ENCODE peak calls at places on chromosomes 16 and 17, in ten cellular contexts. One of them, this sample, is unnamed.

GRCh38 chr17:33976816-33977215 is 278.3 kb upstream of the CCL2 start:
- DNase-seq in anterior cingulate cortex: no peak
- DNase-seq in T-helper 9 cell: no peak
- DNase-seq in mucosa of descending colon: no peak
- DNase-seq in transverse colon: no peak
- DNase-seq in activated T-cell treated with anti-CD3 and anti-CD28 coated beads for 1 hour: no peak
- DNase-seq in germinal center: no peak
- DNase-seq in osteoblast: no peak
- DNase-seq in Kasumi-1: no peak
- DNase-seq in stimulated activated naive B cell treated with anti-CD40 and anti-IgM and Interleukin-4, amounts not matched to agents 10 μg/mL and 1 μg/mL and 100 μg/mL, for 72 hours: no peak
- DNase-seq in this sample: no peak

GRCh38 chr17:48250949-48251348 is 143.4 kb downstream of the SNX11 start:
- DNase-seq in stimulated activated naive B cell treated with anti-CD40 and anti-IgM and Interleukin-4, amounts not matched to agents 10 μg/mL and 1 μg/mL and 100 μg/mL, for 72 hours: no peak
- DNase-seq in T-helper 9 cell: no peak
- DNase-seq in activated T-cell treated with anti-CD3 and anti-CD28 coated beads for 1 hour: no peak
- DNase-seq in Kasumi-1: no peak
- DNase-seq in transverse colon: no peak
- DNase-seq in mucosa of descending colon: no peak
- DNase-seq in anterior cingulate cortex: no peak
- DNase-seq in osteoblast: no peak
- DNase-seq in germinal center: no peak
- DNase-seq in this sample: no peak

GRCh38 chr17:77779711-77780539 is 178.6 kb upstream of the TNRC6C start:
- DNase-seq in transverse colon: no peak
- DNase-seq in stimulated activated naive B cell treated with anti-CD40 and anti-IgM and Interleukin-4, amounts not matched to agents 10 μg/mL and 1 μg/mL and 100 μg/mL, for 72 hours: no peak
- DNase-seq in anterior cingulate cortex: peak; percentile 32
- DNase-seq in T-helper 9 cell: no peak
- DNase-seq in osteoblast: peak; percentile 89
- DNase-seq in activated T-cell treated with anti-CD3 and anti-CD28 coated beads for 1 hour: no peak
- DNase-seq in mucosa of descending colon: no peak
- DNase-seq in germinal center: no peak
- DNase-seq in Kasumi-1: no peak
- DNase-seq in this sample: no peak

GRCh38 chr17:17750881-17751280 is 69.6 kb downstream of the RAI1 start:
- DNase-seq in osteoblast: peak; percentile 77
- DNase-seq in Kasumi-1: peak; percentile 62
- DNase-seq in transverse colon: peak; percentile 29
- DNase-seq in anterior cingulate cortex: no peak
- DNase-seq in activated T-cell treated with anti-CD3 and anti-CD28 coated beads for 1 hour: no peak
- DNase-seq in stimulated activated naive B cell treated with anti-CD40 and anti-IgM and Interleukin-4, amounts not matched to agents 10 μg/mL and 1 μg/mL and 100 μg/mL, for 72 hours: peak; percentile 47
- DNase-seq in mucosa of descending colon: peak; percentile 44
- DNase-seq in T-helper 9 cell: peak; percentile 4
- DNase-seq in germinal center: peak; percentile 79
- DNase-seq in this sample: no peak

GRCh38 chr17:21081967-21082366 is 39.2 kb upstream of the USP22 start:
- DNase-seq in T-helper 9 cell: no peak
- DNase-seq in anterior cingulate cortex: no peak
- DNase-seq in germinal center: no peak
- DNase-seq in Kasumi-1: no peak
- DNase-seq in transverse colon: no peak
- DNase-seq in mucosa of descending colon: no peak
- DNase-seq in stimulated activated naive B cell treated with anti-CD40 and anti-IgM and Interleukin-4, amounts not matched to agents 10 μg/mL and 1 μg/mL and 100 μg/mL, for 72 hours: no peak
- DNase-seq in activated T-cell treated with anti-CD3 and anti-CD28 coated beads for 1 hour: no peak
- DNase-seq in osteoblast: no peak
- DNase-seq in this sample: no peak

GRCh38 chr17:36773039-36773438 is 164.2 kb upstream of the LHX1 start:
- DNase-seq in stimulated activated naive B cell treated with anti-CD40 and anti-IgM and Interleukin-4, amounts not matched to agents 10 μg/mL and 1 μg/mL and 100 μg/mL, for 72 hours: no peak
- DNase-seq in transverse colon: no peak
- DNase-seq in mucosa of descending colon: no peak
- DNase-seq in T-helper 9 cell: no peak
- DNase-seq in germinal center: no peak
- DNase-seq in anterior cingulate cortex: no peak
- DNase-seq in activated T-cell treated with anti-CD3 and anti-CD28 coated beads for 1 hour: no peak
- DNase-seq in Kasumi-1: no peak
- DNase-seq in osteoblast: no peak
- DNase-seq in this sample: no peak

GRCh38 chr17:40023590-40024292 is 8.5 kb downstream of the CSF3 start:
- DNase-seq in transverse colon: peak; percentile 80
- DNase-seq in anterior cingulate cortex: no peak
- DNase-seq in T-helper 9 cell: no peak
- DNase-seq in mucosa of descending colon: peak; percentile 89
- DNase-seq in germinal center: no peak
- DNase-seq in osteoblast: peak; percentile 64
- DNase-seq in Kasumi-1: no peak
- DNase-seq in stimulated activated naive B cell treated with anti-CD40 and anti-IgM and Interleukin-4, amounts not matched to agents 10 μg/mL and 1 μg/mL and 100 μg/mL, for 72 hours: no peak
- DNase-seq in activated T-cell treated with anti-CD3 and anti-CD28 coated beads for 1 hour: no peak
- DNase-seq in this sample: no peak

GRCh38 chr17:17780941-17781590 is 55.7 kb downstream of the SREBF1 start:
- DNase-seq in Kasumi-1: peak; percentile 29
- DNase-seq in activated T-cell treated with anti-CD3 and anti-CD28 coated beads for 1 hour: no peak
- DNase-seq in osteoblast: no peak
- DNase-seq in mucosa of descending colon: no peak
- DNase-seq in germinal center: no peak
- DNase-seq in T-helper 9 cell: no peak
- DNase-seq in stimulated activated naive B cell treated with anti-CD40 and anti-IgM and Interleukin-4, amounts not matched to agents 10 μg/mL and 1 μg/mL and 100 μg/mL, for 72 hours: no peak
- DNase-seq in anterior cingulate cortex: no peak
- DNase-seq in transverse colon: peak; percentile 16
- DNase-seq in this sample: peak; percentile 18

GRCh38 chr16:56451753-56452689 is 667 bp downstream of the OGFOD1 start:
- DNase-seq in transverse colon: peak; percentile 26
- DNase-seq in activated T-cell treated with anti-CD3 and anti-CD28 coated beads for 1 hour: no peak
- DNase-seq in T-helper 9 cell: no peak
- DNase-seq in anterior cingulate cortex: no peak
- DNase-seq in germinal center: peak; percentile 75
- DNase-seq in osteoblast: peak; percentile 78
- DNase-seq in stimulated activated naive B cell treated with anti-CD40 and anti-IgM and Interleukin-4, amounts not matched to agents 10 μg/mL and 1 μg/mL and 100 μg/mL, for 72 hours: no peak
- DNase-seq in mucosa of descending colon: peak; percentile 31
- DNase-seq in Kasumi-1: peak; percentile 82
- DNase-seq in this sample: no peak

GRCh38 chr17:68085751-68086445 is 50.4 kb downstream of the KPNA2 start:
- DNase-seq in transverse colon: peak; percentile 59
- DNase-seq in anterior cingulate cortex: no peak
- DNase-seq in osteoblast: no peak
- DNase-seq in T-helper 9 cell: no peak
- DNase-seq in activated T-cell treated with anti-CD3 and anti-CD28 coated beads for 1 hour: no peak
- DNase-seq in Kasumi-1: peak; percentile 81
- DNase-seq in germinal center: peak; percentile 24
- DNase-seq in mucosa of descending colon: peak; percentile 66
- DNase-seq in stimulated activated naive B cell treated with anti-CD40 and anti-IgM and Interleukin-4, amounts not matched to agents 10 μg/mL and 1 μg/mL and 100 μg/mL, for 72 hours: no peak
- DNase-seq in this sample: no peak

GRCh38 chr16:89921699-89922476 is 1.3 kb upstream of the TUBB3 start:
- DNase-seq in stimulated activated naive B cell treated with anti-CD40 and anti-IgM and Interleukin-4, amounts not matched to agents 10 μg/mL and 1 μg/mL and 100 μg/mL, for 72 hours: no peak
- DNase-seq in activated T-cell treated with anti-CD3 and anti-CD28 coated beads for 1 hour: no peak
- DNase-seq in germinal center: no peak
- DNase-seq in mucosa of descending colon: peak; percentile 41
- DNase-seq in transverse colon: peak; percentile 59
- DNase-seq in osteoblast: peak; percentile 100
- DNase-seq in anterior cingulate cortex: no peak
- DNase-seq in T-helper 9 cell: no peak
- DNase-seq in Kasumi-1: peak; percentile 76
- DNase-seq in this sample: peak; percentile 86

GRCh38 chr16:383326-384020 is 1.7 kb upstream of the PGAP6 start:
- DNase-seq in activated T-cell treated with anti-CD3 and anti-CD28 coated beads for 1 hour: no peak
- DNase-seq in osteoblast: no peak
- DNase-seq in T-helper 9 cell: peak; percentile 44
- DNase-seq in mucosa of descending colon: peak; percentile 78
- DNase-seq in transverse colon: peak; percentile 82
- DNase-seq in anterior cingulate cortex: no peak
- DNase-seq in germinal center: peak; percentile 76
- DNase-seq in stimulated activated naive B cell treated with anti-CD40 and anti-IgM and Interleukin-4, amounts not matched to agents 10 μg/mL and 1 μg/mL and 100 μg/mL, for 72 hours: peak; percentile 85
- DNase-seq in Kasumi-1: no peak
- DNase-seq in this sample: no peak

GRCh38 chr17:416293-417206 is 63.9 kb upstream of the RPH3AL start:
- DNase-seq in germinal center: peak; percentile 43
- DNase-seq in mucosa of descending colon: no peak
- DNase-seq in anterior cingulate cortex: no peak
- DNase-seq in activated T-cell treated with anti-CD3 and anti-CD28 coated beads for 1 hour: no peak
- DNase-seq in Kasumi-1: no peak
- DNase-seq in osteoblast: no peak
- DNase-seq in T-helper 9 cell: no peak
- DNase-seq in stimulated activated naive B cell treated with anti-CD40 and anti-IgM and Interleukin-4, amounts not matched to agents 10 μg/mL and 1 μg/mL and 100 μg/mL, for 72 hours: no peak
- DNase-seq in transverse colon: peak; percentile 64
- DNase-seq in this sample: no peak

GRCh38 chr17:12256380-12256995 is 235.8 kb downstream of the MAP2K4 start:
- DNase-seq in stimulated activated naive B cell treated with anti-CD40 and anti-IgM and Interleukin-4, amounts not matched to agents 10 μg/mL and 1 μg/mL and 100 μg/mL, for 72 hours: no peak
- DNase-seq in transverse colon: peak; percentile 18
- DNase-seq in Kasumi-1: peak; percentile 1
- DNase-seq in T-helper 9 cell: no peak
- DNase-seq in activated T-cell treated with anti-CD3 and anti-CD28 coated beads for 1 hour: no peak
- DNase-seq in mucosa of descending colon: peak; percentile 53
- DNase-seq in germinal center: peak; percentile 41
- DNase-seq in osteoblast: peak; percentile 75
- DNase-seq in anterior cingulate cortex: no peak
- DNase-seq in this sample: peak; percentile 56